ENCODE peak calls at places on chromosomes 12 and 14, in five cellular contexts. I, N, T, C and V are unnamed samples.
A peak's percentile ranks its signal among the peaks of the same experiment; 100 is the strongest.

GRCh38 chr14:68444449-68445168 is 348.3 kb downstream of the ZFP36L1 start:
- DNase-seq in I (peak; percentile 31), N (no peak), T (peak; percentile 70), C (peak; percentile 83), V (no peak)

GRCh38 chr14:70771781-70772212 is 37.5 kb downstream of the MAP3K9 start:
- DNase-seq in I (no peak), N (no peak), T (no peak), C (peak; percentile 56), V (no peak)

GRCh38 chr12:94805749-94806148 is 155.4 kb upstream of the TMCC3 start:
- DNase-seq in I (no peak), N (no peak), T (peak; percentile 39), C (peak; percentile 68), V (no peak)

GRCh38 chr12:52082988-52083637 is 3.6 kb downstream of the SMIM41 start:
- DNase-seq in I (peak; percentile 54), N (peak; percentile 59), T (peak; percentile 64), C (peak; percentile 38), V (peak; percentile 68)

GRCh38 chr12:116735951-116736599 is 1.8 kb downstream of the SPRING1 start:
- DNase-seq in I (no peak), N (peak; percentile 67), T (no peak), C (no peak), V (peak; percentile 43)

GRCh38 chr14:54653764-54654469 is 87.0 kb downstream of the SAMD4A start:
- DNase-seq in I (peak; percentile 67), N (no peak), T (peak; percentile 91), C (peak; percentile 91), V (peak; percentile 20)

GRCh38 chr12:107079172-107080011 is 14.0 kb downstream of the CRY1 start:
- DNase-seq in I (no peak), N (no peak), T (peak; percentile 64), C (peak; percentile 46), V (no peak)

GRCh38 chr12:25186788-25187397 is 8.1 kb downstream of the DNAI7 start:
- DNase-seq in I (no peak), N (no peak), T (no peak), C (peak; percentile 69), V (no peak)

GRCh38 chr12:52230364-52231281 is 2.4 kb upstream of the KRT7 start:
- DNase-seq in I (no peak), N (peak; percentile 84), T (peak; percentile 75), C (peak; percentile 67), V (no peak)

GRCh38 chr14:101227611-101228594 is 324.4 kb upstream of the RTL1 start:
- DNase-seq in I (no peak), N (no peak), T (no peak), C (no peak), V (no peak)

GRCh38 chr12:88144037-88144436 is 1.9 kb downstream of the TMTC3 start:
- DNase-seq in I (no peak), N (no peak), T (no peak), C (no peak), V (no peak)

GRCh38 chr12:131223791-131224567 is 270.3 kb downstream of the ADGRD1 start:
- DNase-seq in I (no peak), N (no peak), T (no peak), C (no peak), V (no peak)

GRCh38 chr12:132881853-132882252 is 5.6 kb downstream of the CHFR start:
- DNase-seq in I (no peak), N (no peak), T (no peak), C (peak; percentile 10), V (no peak)

GRCh38 chr14:101246894-101247853 is 314.1 kb upstream of the DIO3 start:
- DNase-seq in I (no peak), N (no peak), T (no peak), C (no peak), V (no peak)

GRCh38 chr12:103423061-103423473 is 72.7 kb downstream of the C12orf42 start:
- DNase-seq in I (no peak), N (no peak), T (no peak), C (no peak), V (no peak)

GRCh38 chr14:68099348-68100045 is 279.9 kb downstream of the RAD51B start:
- DNase-seq in I (no peak), N (no peak), T (no peak), C (peak; percentile 55), V (no peak)

GRCh38 chr12:59650594-59651229 is 54.9 kb downstream of the SLC16A7 start:
- DNase-seq in I (no peak), N (no peak), T (peak; percentile 29), C (peak; percentile 52), V (no peak)

GRCh38 chr12:132006056-132006680 is 56.4 kb downstream of the EP400 start:
- DNase-seq in I (no peak), N (no peak), T (peak; percentile 41), C (no peak), V (no peak)

GRCh38 chr12:63294327-63294632 is 143.3 kb upstream of the AVPR1A start:
- DNase-seq in I (no peak), N (no peak), T (peak; percentile 67), C (peak; percentile 93), V (no peak)

GRCh38 chr12:18492372-18493025 is 231.2 kb downstream of the PIK3C2G start:
- DNase-seq in I (no peak), N (no peak), T (peak; percentile 46), C (peak; percentile 18), V (no peak)

GRCh38 chr12:27331927-27332324 is 710 bp upstream of the BMAL2 start:
- DNase-seq in I (no peak), N (no peak), T (peak; percentile 31), C (peak; percentile 32), V (no peak)

GRCh38 chr12:45343269-45344051 is 127.6 kb downstream of the ANO6 start:
- DNase-seq in I (peak; percentile 53), N (no peak), T (peak; percentile 64), C (peak; percentile 32), V (no peak)

GRCh38 chr12:69610729-69611128 is at the start of gene LRRC10:
- DNase-seq in I (peak; percentile 51), N (no peak), T (no peak), C (no peak), V (no peak)

GRCh38 chr14:37122288-37122687 is 50.1 kb downstream of the SLC25A21 start:
- DNase-seq in I (no peak), N (no peak), T (peak; percentile 80), C (peak; percentile 86), V (no peak)

GRCh38 chr12:116130431-116130830 is 147.1 kb downstream of the MED13L start:
- DNase-seq in I (no peak), N (no peak), T (peak; percentile 33), C (peak; percentile 52), V (no peak)

GRCh38 chr12:12901158-12901791 is 9.9 kb downstream of the GPRC5A start:
- DNase-seq in I (peak; percentile 50), N (no peak), T (peak; percentile 99), C (peak; percentile 87), V (peak; percentile 61)
- H3K4me3 ChIP-seq in I (no peak overlapping the region), N (no peak overlapping the region), T (peak overlapping the region; percentile 32), C (no peak overlapping the region), V (no peak overlapping the region)

GRCh38 chr12:57237952-57238853 is 8.7 kb downstream of the SHMT2 start:
- DNase-seq in I (peak; percentile 59), N (no peak), T (no peak), C (no peak), V (peak; percentile 29)

GRCh38 chr12:57236224-57236924 is 6.9 kb downstream of the SHMT2 start:
- DNase-seq in I (no peak), N (no peak), T (no peak), C (no peak), V (no peak)

GRCh38 chr12:57238854-57239554 is 9.5 kb downstream of the SHMT2 start:
- DNase-seq in I (peak; percentile 90), N (peak; percentile 88), T (peak; percentile 83), C (peak; percentile 85), V (peak; percentile 90)

GRCh38 chr12:57236925-57237652 is 7.6 kb downstream of the SHMT2 start:
- DNase-seq in I (peak; percentile 78), N (no peak), T (no peak), C (no peak), V (no peak)

GRCh38 chr12:57237653-57237951 is 8.1 kb downstream of the SHMT2 start:
- DNase-seq in I (no peak), N (no peak), T (no peak), C (no peak), V (no peak)
- H3K4me3 ChIP-seq in I (peak overlapping the region; percentile 53), N (no peak overlapping the region), T (no peak overlapping the region), C (no peak overlapping the region), V (no peak overlapping the region)

DNA sequence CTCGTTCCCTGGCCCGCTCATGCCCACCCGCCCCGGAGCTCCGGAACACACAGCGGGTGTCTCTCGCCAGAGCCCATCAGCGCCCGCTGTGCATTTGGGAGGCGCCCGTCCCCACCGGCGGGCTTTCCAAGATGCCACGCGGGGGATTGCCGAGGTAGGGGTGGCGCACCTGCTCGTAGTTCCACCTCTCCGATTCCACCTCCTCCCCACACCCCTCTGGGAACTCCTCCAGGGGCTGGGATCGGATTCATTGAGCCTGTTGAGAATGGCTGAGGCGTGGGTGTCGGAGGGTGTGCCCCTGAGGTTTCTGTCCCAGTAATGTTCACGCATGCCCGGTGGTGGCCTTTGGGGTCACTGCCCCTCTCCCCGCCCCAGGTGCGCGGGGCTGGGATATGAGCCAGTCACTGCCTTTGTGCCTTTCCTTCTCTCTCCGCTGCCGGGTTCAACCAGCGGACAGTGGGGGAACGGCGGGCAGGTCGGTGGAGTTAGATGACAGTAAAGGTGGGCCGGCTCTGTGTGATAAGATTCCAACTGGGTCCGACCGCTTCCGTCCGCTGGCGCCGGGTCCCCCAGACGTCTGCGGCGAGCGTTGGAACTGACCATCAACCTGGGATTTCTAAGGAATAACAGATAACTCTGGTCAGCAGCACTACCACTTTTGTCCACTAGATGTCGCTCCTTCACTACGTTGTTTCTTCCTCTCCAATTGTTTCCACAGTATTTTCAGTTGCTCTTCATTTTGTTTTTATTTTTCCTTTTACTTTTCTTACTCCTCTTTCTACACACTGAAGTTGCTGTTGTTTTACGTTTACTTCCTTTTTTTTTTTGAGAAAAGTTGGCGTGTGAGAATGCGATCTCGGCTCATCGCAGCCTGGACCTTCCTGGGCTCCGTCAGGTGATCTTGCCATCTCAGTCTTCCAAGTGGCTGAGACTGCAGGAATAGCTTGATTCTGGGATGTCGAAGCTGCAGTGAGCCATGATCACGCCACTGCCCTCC is 178.1 kb upstream of the ALG10B start:
- DNase-seq in I (peak; percentile 54), N (peak; percentile 75), T (peak; percentile 71), C (peak; percentile 57), V (peak; percentile 71)
- H3K4me3 ChIP-seq in I (peak overlapping the region; percentile 36), N (peak overlapping the region; percentile 35), T (peak overlapping the region; percentile 39), C (peak overlapping the region; percentile 29), V (no peak overlapping the region)

GRCh38 chr12:113109360-113109759 is 26.2 kb downstream of the RASAL1 start:
- DNase-seq in I (no peak), N (no peak), T (no peak), C (no peak), V (no peak)
- H3K4me3 ChIP-seq in I (no peak overlapping the region), N (no peak overlapping the region), T (no peak overlapping the region), C (no peak overlapping the region), V (no peak overlapping the region)

GRCh38 chr12:85874064-85874463 is at the start of gene NTS:
- DNase-seq in I (no peak), N (no peak), T (no peak), C (no peak), V (no peak)
- H3K4me3 ChIP-seq in I (no peak within 1 kb of the TSS), N (no peak within 1 kb of the TSS), T (no peak within 1 kb of the TSS), C (no peak within 1 kb of the TSS), V (no peak within 1 kb of the TSS)

GRCh38 chr12:121968880-121969279 is 50.5 kb downstream of the CFAP251 start:
- DNase-seq in I (no peak), N (no peak), T (no peak), C (no peak), V (peak; percentile 24)
- H3K4me3 ChIP-seq in I (no peak overlapping the region), N (no peak overlapping the region), T (no peak overlapping the region), C (no peak overlapping the region), V (no peak overlapping the region)